ENCODE peak calls at places on chromosomes 6 and 20, in four cellular contexts. E is GM13976; L is CD4-positive, alpha-beta T cell; W is D721Med. N is an unnamed sample.

GRCh38 chr20:40776702-40777457 is 87.8 kb upstream of the MAFB start:
- DNase-seq in E (no peak), L (no peak), W (no peak), N (no peak)

GRCh38 chr20:24588725-24589340 is 119.4 kb downstream of the SYNDIG1 start:
- DNase-seq in E (no peak), L (no peak), W (no peak), N (no peak)

GRCh38 chr6:109934293-109934692 is 43.8 kb upstream of the GPR6 start:
- DNase-seq in E (no peak), L (no peak), W (no peak), N (no peak)

GRCh38 chr6:113732384-113732966 is 124.7 kb upstream of the MARCKS start:
- DNase-seq in E (no peak), L (no peak), W (no peak), N (peak)

GRCh38 chr6:90537723-90538407 is 49.0 kb downstream of the MAP3K7 start:
- DNase-seq in E (no peak), L (no peak), W (no peak), N (peak)

GRCh38 chr20:35000922-35001595 is 45.4 kb downstream of the MYH7B start:
- DNase-seq in E (no peak), L (no peak), W (no peak), N (no peak)

GRCh38 chr20:51019598-51020592 is 3.0 kb downstream of the KCNG1 start:
- DNase-seq in E (no peak), L (no peak), W (no peak), N (no peak)

GRCh38 chr6:158474961-158475343 is 84.9 kb upstream of the TMEM181 start:
- DNase-seq in E (no peak), L (no peak), W (no peak), N (peak)

GRCh38 chr6:43768983-43769525 is 957 bp upstream of the VEGFA start:
- DNase-seq in E (no peak), L (no peak), W (no peak), N (peak)

GRCh38 chr20:58717278-58718091 is 24.9 kb downstream of the NPEPL1 start:
- DNase-seq in E (peak), L (no peak), W (peak), N (no peak)

GRCh38 chr6:22189946-22190345 is 106.9 kb downstream of the PRL start:
- DNase-seq in E (no peak), L (no peak), W (no peak), N (no peak)

GRCh38 chr6:116100419-116101297 is at the start of gene NT5DC1:
- DNase-seq in E (peak), L (peak), W (peak), N (peak)

GRCh38 chr6:41644297-41644879 is 6.1 kb downstream of the MDFI start:
- DNase-seq in E (no peak), L (no peak), W (peak), N (no peak)

GRCh38 chr6:53854843-53855567 is 60.2 kb downstream of the LRRC1 start:
- DNase-seq in E (no peak), L (no peak), W (no peak), N (no peak)

GRCh38 chr6:140281236-140281635 is 906.8 kb upstream of the CITED2 start:
- DNase-seq in E (no peak), L (no peak), W (no peak), N (no peak)

GRCh38 chr6:18400831-18401446 is 13.8 kb downstream of the RNF144B start:
- DNase-seq in E (peak), L (no peak), W (no peak), N (peak)

GRCh38 chr20:61387204-61387958 is 135.3 kb downstream of the CDH4 start:
- DNase-seq in E (no peak), L (no peak), W (no peak), N (peak)

GRCh38 chr6:63572733-63573139 is 456 bp downstream of the LOC128125822 start:
- DNase-seq in E (peak), L (no peak), W (no peak), N (no peak)

GRCh38 chr20:18174906-18175683 is 37.4 kb downstream of the KAT14 start:
- DNase-seq in E (no peak), L (no peak), W (no peak), N (no peak)

GRCh38 chr20:53360815-53361214 is 232.8 kb downstream of the ZNF217 start:
- DNase-seq in E (no peak), L (no peak), W (no peak), N (no peak)

GRCh38 chr6:168107191-168107940 is 28.4 kb upstream of the FRMD1 start:
- DNase-seq in E (no peak), L (no peak), W (no peak), N (peak)

GRCh38 chr6:109183109-109183508 is 87.8 kb downstream of the CEP57L1 start:
- DNase-seq in E (no peak), L (no peak), W (no peak), N (no peak)

GRCh38 chr6:157615411-157615763 is 207.7 kb upstream of the SNX9 start:
- DNase-seq in E (no peak), L (no peak), W (no peak), N (peak)

GRCh38 chr6:54846243-54846856 is at the start of gene FAM83B:
- DNase-seq in E (no peak), L (no peak), W (no peak), N (peak)

GRCh38 chr20:33076662-33077398 is 2.6 kb upstream of the BPIFB4 start:
- DNase-seq in E (no peak), L (no peak), W (no peak), N (no peak)
- TF ChIP-seq CTCF in E (no peak), L (no peak), W (peak), N (no peak)

GRCh38 chr20:38962044-38962897 is at the start of gene DHX35:
- DNase-seq in E (peak), L (peak), W (peak), N (peak)
- TF ChIP-seq CTCF in E (peak), L (peak), W (peak), N (peak)

DNA sequence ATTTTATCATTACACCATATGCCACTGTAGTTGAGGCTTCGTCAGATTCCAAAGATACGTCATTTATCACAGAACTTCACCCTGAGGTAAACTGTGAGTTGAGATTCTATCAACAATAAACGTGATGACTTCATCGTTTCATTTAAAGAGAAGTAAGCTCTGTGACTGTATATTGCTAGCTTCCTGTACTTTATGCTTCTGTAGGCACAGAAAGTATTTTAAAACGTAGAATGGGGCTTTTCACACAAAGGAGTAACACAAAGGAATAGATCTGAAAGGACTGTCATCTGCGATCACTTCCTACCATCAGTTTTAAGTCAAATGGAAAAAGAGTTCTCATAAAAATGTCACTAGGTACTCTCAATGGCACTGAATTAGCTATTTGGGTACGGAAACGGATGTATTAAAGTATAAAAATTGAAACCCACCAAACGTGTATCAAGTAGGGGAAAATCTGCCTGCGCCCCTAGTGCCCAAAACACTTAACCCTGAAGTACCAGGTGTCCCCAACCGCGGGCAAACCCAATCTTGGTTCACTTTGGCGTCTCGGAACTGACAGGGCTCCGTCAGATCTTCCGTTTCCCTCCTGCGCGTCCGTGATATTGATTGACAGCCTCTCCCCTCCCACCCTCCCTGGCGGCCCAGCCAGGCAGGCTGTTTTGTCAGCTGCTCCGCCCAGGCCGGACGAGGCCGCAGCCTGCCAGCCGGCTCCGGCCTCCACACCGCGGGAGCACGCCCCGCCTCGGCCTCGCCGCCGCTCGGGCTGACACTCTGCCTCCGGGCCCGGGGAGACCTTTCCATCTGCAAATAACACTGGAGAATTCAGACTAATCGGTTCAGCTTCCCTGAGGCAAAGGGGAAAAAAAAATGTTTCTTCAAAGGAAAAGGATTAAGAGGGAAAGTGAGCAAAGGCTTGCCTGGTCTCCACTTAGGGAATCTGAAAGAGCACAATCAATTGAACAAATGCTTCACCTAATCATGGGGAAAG is 234.7 kb upstream of the MCHR2 start:
- DNase-seq in E (peak), L (peak), W (no peak), N (peak)
- TF ChIP-seq CTCF in E (peak), L (no peak), W (no peak), N (peak)

GRCh38 chr6:84249724-84250123 is 22.3 kb upstream of the CEP162 start:
- DNase-seq in E (no peak), L (no peak), W (no peak), N (peak)
- TF ChIP-seq CTCF in E (no peak), L (no peak), W (no peak), N (no peak)

DNA sequence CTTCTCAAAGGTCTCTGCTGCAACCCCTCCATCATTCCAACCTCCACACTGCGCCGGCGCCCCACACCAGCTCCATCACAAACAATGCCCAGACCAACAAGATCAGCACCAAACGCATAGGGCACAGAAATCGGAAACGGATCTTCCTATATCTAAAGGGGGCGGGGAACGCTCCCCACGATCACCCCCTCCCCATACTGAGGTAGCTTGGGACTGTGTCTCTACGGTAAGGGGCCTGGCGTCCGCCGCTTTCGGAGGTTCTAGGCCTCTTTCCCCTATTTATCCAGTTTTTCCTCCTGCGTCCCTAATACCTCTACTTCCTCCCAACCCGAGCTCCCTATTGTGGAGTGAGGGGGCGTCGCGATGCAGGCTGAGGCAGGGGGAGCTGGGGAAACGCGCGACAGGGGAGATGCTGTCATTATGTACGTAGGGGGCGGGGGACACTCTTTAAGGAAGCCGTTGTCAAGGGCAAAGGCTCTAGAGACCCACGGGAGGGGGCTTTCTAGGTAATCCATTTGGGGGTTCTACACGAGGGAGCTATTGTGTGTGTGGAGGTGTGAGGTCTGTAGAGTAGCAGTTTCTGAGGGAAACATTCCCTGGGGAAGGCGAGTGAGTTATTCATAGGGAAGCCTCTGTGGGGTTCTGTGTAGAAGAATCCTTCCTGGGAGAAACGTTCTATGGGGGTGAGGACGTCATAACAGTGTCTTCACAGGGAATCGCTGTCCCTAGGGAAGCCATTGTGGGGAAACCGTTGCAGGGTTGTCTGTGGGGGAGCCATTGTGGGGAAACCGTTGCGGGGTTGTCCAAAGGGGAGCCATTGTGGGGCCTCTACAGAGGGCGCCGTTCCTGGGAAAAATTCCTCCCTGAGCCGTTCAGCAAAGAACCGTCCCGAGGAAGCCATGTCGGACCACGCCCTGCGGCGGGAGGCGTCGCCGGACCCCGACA is 716 bp downstream of the DNAAF9 start:
- DNase-seq in E (peak), L (no peak), W (no peak), N (peak)
- TF ChIP-seq CTCF in E (no peak), L (no peak), W (no peak), N (no peak)

DNA sequence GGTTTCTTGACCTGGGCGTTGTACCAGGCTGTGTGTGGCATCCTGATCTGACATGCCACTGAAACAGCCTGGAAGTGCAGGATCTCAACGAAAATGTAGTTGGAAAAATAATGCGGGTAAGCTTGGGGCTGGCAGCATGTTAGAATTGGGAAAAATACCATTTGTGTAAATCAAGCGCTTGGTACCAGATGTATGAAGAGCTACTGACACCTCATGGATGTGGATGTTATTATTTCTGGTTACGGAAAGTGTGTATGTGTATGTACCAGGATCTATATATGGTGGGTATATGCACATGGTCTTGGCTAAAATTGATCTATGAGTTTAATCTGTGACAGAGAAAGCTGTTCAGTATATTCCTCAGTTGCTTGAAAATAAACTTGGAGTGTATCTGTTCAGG is 22.7 kb downstream of the HIVEP1 start:
- DNase-seq in E (no peak), L (no peak), W (no peak), N (no peak)
- TF ChIP-seq CTCF in E (no peak), L (no peak), W (peak), N (no peak)

GRCh38 chr20:1373036-1373435 is 19.8 kb downstream of the FKBP1A start:
- DNase-seq in E (no peak), L (no peak), W (no peak), N (no peak)

GRCh38 chr20:1376007-1376406 is 16.8 kb downstream of the FKBP1A start:
- DNase-seq in E (no peak), L (no peak), W (no peak), N (no peak)

GRCh38 chr20:1375515-1375914 is 17.3 kb downstream of the FKBP1A start:
- DNase-seq in E (no peak), L (no peak), W (no peak), N (peak)

GRCh38 chr20:1373614-1374013 is 19.2 kb downstream of the FKBP1A start:
- DNase-seq in E (no peak), L (no peak), W (no peak), N (no peak)

GRCh38 chr20:1374246-1374645 is 18.6 kb downstream of the FKBP1A start:
- DNase-seq in E (no peak), L (no peak), W (no peak), N (peak)
- TF ChIP-seq CTCF in E (no peak), L (no peak), W (no peak), N (peak)

DNA sequence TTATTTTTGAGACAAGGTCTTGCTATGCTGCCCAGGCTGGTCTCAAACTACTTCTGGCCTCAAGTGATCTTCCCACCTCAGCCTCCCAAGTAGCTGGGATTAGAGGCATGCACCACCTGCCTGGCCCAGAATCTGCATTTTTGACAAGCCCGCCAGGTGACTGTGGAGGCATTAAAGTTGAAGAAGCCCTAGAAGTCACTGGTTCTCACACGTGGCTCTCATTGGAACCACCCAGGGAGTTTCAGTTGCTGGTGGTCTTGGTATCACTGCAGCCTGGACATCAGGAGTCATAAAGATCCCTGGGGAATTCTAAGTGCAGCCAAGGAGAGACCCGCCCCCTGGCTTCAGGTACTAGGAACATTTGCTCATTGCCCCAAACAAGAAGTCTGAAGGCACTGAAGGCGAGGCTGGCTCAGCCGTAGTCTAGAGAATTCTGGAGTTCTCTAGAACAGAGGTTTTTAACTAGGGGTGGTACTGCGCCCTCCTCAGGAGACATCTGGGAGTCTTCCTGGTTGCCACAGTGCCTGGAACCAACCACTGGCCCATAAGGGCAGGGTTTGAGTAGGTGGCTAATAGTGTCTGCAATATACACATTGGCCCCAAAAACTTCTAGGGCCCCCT is 182.8 kb downstream of the ZMYND8 start:
- DNase-seq in E (no peak), L (no peak), W (no peak), N (no peak)
- TF ChIP-seq CTCF in E (no peak), L (no peak), W (no peak), N (no peak)